ENCODE peak calls at places on chromosomes 7 and 10, in five cellular contexts. E, V, I, G and B are unnamed samples.

GRCh38 chr10:50619882-50620281 is 3.9 kb downstream of the SGMS1 start:
- DNase-seq in E (no peak), V (no peak), I (no peak), G (no peak), B (no peak)

GRCh38 chr7:22859676-22860290 is 37.1 kb upstream of the TOMM7 start:
- DNase-seq in E (no peak), V (no peak), I (peak; percentile 90), G (no peak), B (no peak)

GRCh38 chr7:154931906-154932305 is 71.0 kb downstream of the PAXIP1 start:
- DNase-seq in E (no peak), V (no peak), I (no peak), G (no peak), B (no peak)

GRCh38 chr7:11327633-11328032 is 354.0 kb downstream of the PHF14 start:
- DNase-seq in E (no peak), V (no peak), I (no peak), G (no peak), B (no peak)

GRCh38 chr7:150988230-150989226 is 2.3 kb upstream of the NOS3 start:
- DNase-seq in E (no peak), V (peak; percentile 53), I (no peak), G (no peak), B (no peak)

GRCh38 chr10:100790761-100791208 is 45.4 kb downstream of the PAX2 start:
- DNase-seq in E (no peak), V (no peak), I (no peak), G (peak; percentile 34), B (no peak)

GRCh38 chr7:39073432-39073831 is 95.7 kb downstream of the POU6F2 start:
- DNase-seq in E (no peak), V (no peak), I (no peak), G (no peak), B (no peak)

GRCh38 chr7:113204415-113204814 is 86.1 kb upstream of the SMIM30 start:
- DNase-seq in E (no peak), V (no peak), I (no peak), G (no peak), B (no peak)

GRCh38 chr7:151137076-151137611 is 30.4 kb downstream of the GBX1 start:
- DNase-seq in E (no peak), V (no peak), I (no peak), G (peak; percentile 51), B (no peak)

GRCh38 chr10:84095821-84096497 is 43.4 kb upstream of the GHITM start:
- DNase-seq in E (no peak), V (no peak), I (no peak), G (no peak), B (no peak)

GRCh38 chr10:24344279-24344678 is 135.3 kb downstream of the KIAA1217 start:
- DNase-seq in E (peak; percentile 95), V (no peak), I (peak; percentile 93), G (no peak), B (no peak)

GRCh38 chr7:131027287-131027773 is 293.3 kb upstream of the KLF14 start:
- DNase-seq in E (peak; percentile 94), V (no peak), I (peak; percentile 63), G (no peak), B (no peak)

GRCh38 chr10:42963302-42963701 is 113.6 kb upstream of the RET start:
- DNase-seq in E (no peak), V (no peak), I (no peak), G (peak; percentile 60), B (no peak)

GRCh38 chr10:4101918-4102654 is 317.1 kb upstream of the KLF6 start:
- DNase-seq in E (no peak), V (peak; percentile 79), I (no peak), G (no peak), B (peak; percentile 8)

DNA sequence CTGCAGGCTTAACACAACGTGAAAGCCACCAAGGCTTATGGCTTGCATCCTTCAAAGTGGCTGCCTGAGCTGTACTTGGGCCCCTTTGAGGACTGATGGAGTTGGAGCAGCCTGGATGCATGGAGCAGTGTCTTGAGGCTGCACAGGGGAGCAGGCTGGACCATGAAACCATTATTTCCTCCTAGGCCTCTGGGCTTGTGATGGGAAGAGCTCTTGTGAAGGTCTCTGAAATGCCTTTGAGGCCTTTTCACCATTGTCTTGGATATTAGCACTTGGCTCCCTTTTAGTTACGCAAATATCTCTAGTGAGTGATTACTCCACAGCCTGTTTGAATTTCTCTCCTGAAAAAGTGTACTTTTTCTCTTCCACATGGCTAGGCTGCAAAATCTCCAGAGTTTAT is 201.2 kb upstream of the NPY start:
- DNase-seq in E (no peak), V (no peak), I (no peak), G (no peak), B (no peak)
- H3K4me3 ChIP-seq in E (no peak overlapping the region), V (no peak overlapping the region), I (no peak overlapping the region), G (no peak overlapping the region), B (no peak overlapping the region)

GRCh38 chr7:75758491-75758890 is 13.5 kb downstream of the CCL26 start:
- DNase-seq in E (no peak), V (no peak), I (no peak), G (no peak), B (no peak)

GRCh38 chr7:75762350-75762917 is 9.6 kb downstream of the CCL26 start:
- DNase-seq in E (peak; percentile 17), V (peak; percentile 67), I (peak; percentile 40), G (no peak), B (no peak)

GRCh38 chr7:75756340-75757297 is 15.4 kb downstream of the CCL26 start:
- DNase-seq in E (no peak), V (peak; percentile 30), I (no peak), G (no peak), B (no peak)

GRCh38 chr7:75757298-75757676 is 14.7 kb downstream of the CCL26 start:
- DNase-seq in E (no peak), V (no peak), I (no peak), G (no peak), B (no peak)

DNA sequence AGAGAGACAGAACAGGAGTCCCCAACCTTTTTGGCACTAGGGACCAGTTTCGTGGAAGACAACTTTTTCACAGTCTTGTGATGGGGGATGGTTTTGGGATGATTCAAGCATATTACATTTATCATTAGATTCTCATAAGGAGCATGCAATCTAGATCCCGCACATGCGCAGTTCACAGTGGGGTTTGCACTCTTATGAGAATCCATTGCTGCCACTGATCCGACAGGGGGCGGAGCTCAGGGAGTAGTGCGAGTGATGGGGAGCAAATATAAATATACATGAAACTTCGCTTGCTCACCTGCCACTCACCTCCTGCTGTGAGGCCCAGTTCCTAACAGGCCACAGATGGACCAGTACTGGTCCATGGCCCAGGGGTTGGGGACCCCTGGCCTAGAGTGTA is 14.2 kb downstream of the CCL26 start:
- DNase-seq in E (no peak), V (no peak), I (no peak), G (no peak), B (no peak)
- TF ChIP-seq CTCF in E (no peak), V (no peak), I (no peak), G (no peak), B (no peak)

DNA sequence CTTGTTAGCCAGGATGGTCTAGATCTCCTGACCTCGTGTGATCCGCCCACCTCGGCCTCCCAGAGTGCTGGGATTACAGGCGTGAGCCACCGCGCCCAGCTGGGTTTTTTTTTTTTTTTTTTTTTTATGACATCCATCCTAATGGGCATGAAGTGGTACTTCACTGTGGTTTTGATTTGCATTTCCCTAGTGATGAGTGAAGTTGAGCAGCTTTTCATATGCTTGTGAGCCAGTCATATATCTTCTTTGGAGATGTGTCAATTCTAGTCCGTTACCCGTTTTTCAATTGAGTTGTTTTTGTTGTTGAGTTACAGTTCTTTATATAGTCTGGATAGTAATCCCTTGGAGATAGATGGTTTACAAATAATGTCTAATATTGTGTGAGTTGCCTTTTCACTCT is 127.7 kb downstream of the SMURF1 start:
- DNase-seq in E (no peak), V (no peak), I (no peak), G (no peak), B (no peak)
- H3K36me3 ChIP-seq in E (peaks cover 33% of the 10 kb centered on the region), V (peaks cover 13% of the 10 kb centered on the region), I (peaks cover 11% of the 10 kb centered on the region), G (peaks cover 59% of the 10 kb centered on the region), B (peaks cover 29% of the 10 kb centered on the region)

GRCh38 chr7:50303894-50304157 is 690 bp upstream of the IKZF1 start:
- DNase-seq in E (no peak), V (no peak), I (no peak), G (peak; percentile 68), B (no peak)

GRCh38 chr7:50304158-50304910 is at the start of gene IKZF1:
- DNase-seq in E (no peak), V (peak; percentile 61), I (peak; percentile 5), G (peak; percentile 90), B (peak; percentile 77)

GRCh38 chr7:50303082-50303893 is 1.2 kb upstream of the IKZF1 start:
- DNase-seq in E (no peak), V (no peak), I (no peak), G (no peak), B (no peak)

GRCh38 chr7:50300336-50300735 is 4.2 kb upstream of the IKZF1 start:
- DNase-seq in E (no peak), V (peak; percentile 39), I (no peak), G (no peak), B (no peak)

GRCh38 chr7:50302486-50303081 is 1.9 kb upstream of the IKZF1 start:
- DNase-seq in E (no peak), V (no peak), I (no peak), G (no peak), B (no peak)
- H3K4me3 ChIP-seq in E (no peak overlapping the region), V (no peak overlapping the region), I (no peak overlapping the region), G (no peak overlapping the region), B (no peak overlapping the region)

DNA sequence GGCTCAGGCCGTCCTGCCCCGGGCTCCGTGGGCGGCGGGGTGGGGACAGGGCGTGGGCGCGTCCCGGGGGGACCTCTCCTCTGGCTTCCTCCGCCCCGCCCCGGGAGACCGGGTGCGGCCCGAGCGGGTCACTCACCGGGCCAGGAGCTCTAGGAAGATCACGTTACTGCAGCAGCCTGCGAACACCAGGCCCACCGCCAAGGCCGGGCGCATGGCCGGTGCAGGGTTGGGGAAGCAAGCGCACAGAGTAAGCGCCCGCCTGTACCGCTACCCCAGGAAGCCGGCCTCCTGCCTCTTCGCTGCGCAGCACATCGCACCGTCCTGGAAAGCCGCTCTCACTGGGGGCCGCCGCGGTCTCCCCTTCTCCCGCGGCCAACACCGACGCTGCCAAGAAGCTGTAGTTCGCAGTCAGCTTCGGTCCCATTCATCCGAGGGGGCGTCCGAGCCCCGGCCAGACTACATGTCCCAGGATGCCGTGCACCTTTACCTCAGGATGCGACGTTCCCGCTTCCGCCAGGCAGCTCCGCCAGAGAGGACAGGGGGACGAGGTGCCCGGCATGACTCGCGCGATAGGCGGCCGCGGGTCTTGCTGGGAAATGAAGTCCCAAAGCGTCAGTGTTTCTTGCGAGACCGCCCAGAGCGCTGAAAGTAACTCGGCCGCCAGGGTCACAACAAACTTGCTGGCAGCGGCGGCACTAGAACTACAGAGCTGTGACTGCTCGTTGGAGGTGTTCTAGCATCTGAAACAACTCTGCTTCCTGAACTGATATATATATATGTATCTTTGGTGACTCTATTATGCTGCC is at the start of gene SLC35B4:
- DNase-seq in E (peak; percentile 84), V (peak; percentile 99), I (peak; percentile 96), G (peak; percentile 98), B (peak; percentile 96)
- TF ChIP-seq CTCF in E (peak; percentile 43), V (peak; percentile 27), I (peak; percentile 35), G (peak; percentile 31), B (peak; percentile 27)

GRCh38 chr7:98944386-98944785 is 66.1 kb downstream of the TRRAP start:
- DNase-seq in E (no peak), V (no peak), I (no peak), G (no peak), B (no peak)

GRCh38 chr7:98945852-98946251 is 67.5 kb downstream of the TRRAP start:
- DNase-seq in E (no peak), V (no peak), I (no peak), G (no peak), B (no peak)

GRCh38 chr7:98946389-98946788 is 68.1 kb downstream of the TRRAP start:
- DNase-seq in E (no peak), V (no peak), I (no peak), G (no peak), B (no peak)

GRCh38 chr7:98943336-98943735 is 65.0 kb downstream of the TRRAP start:
- DNase-seq in E (no peak), V (no peak), I (no peak), G (no peak), B (no peak)
- H3K36me3 ChIP-seq in E (peaks cover 14% of the 10 kb centered on the region), V (peaks cover 10% of the 10 kb centered on the region), I (peaks cover 10% of the 10 kb centered on the region), G (peaks cover 91% of the 10 kb centered on the region), B (peaks cover 32% of the 10 kb centered on the region)